ENCODE peak calls at places on chromosomes 3 and 15, in six cellular contexts. Y, Q, L, E, D and H are unnamed samples.

GRCh38 chr15:60326824-60327654 is 70.7 kb downstream of the ANXA2 start:
- DNase-seq in Q (peak; percentile 51), D (no peak), Y (no peak), L (no peak), E (peak; percentile 3), H (peak; percentile 29)

GRCh38 chr3:111727843-111728565 is 131.1 kb upstream of the PHLDB2 start:
- DNase-seq in Y (no peak), L (no peak), E (no peak), D (no peak), Q (no peak), H (no peak)

GRCh38 chr3:69770976-69771634 is 31.8 kb downstream of the MITF start:
- DNase-seq in Q (no peak), E (no peak), L (no peak), Y (no peak), D (no peak), H (no peak)

GRCh38 chr3:156509209-156510174 is 45.4 kb downstream of the SSR3 start:
- DNase-seq in E (no peak), Y (no peak), Q (peak; percentile 69), L (no peak), D (no peak), H (peak; percentile 62)

GRCh38 chr3:133578548-133579191 is 5.2 kb downstream of the CDV3 start:
- DNase-seq in Q (peak; percentile 23), E (no peak), Y (no peak), L (peak; percentile 32), D (no peak), H (peak; percentile 57)

GRCh38 chr15:48602358-48603122 is 43.0 kb downstream of the FBN1 start:
- DNase-seq in Q (no peak), L (no peak), E (no peak), Y (no peak), D (no peak), H (peak; percentile 19)

GRCh38 chr3:125437631-125438435 is 62.7 kb upstream of the ZNF148 start:
- DNase-seq in E (peak; percentile 43), L (peak; percentile 68), Q (peak; percentile 47), Y (peak; percentile 79), D (no peak), H (peak; percentile 66)

GRCh38 chr15:48536681-48537091 is 108.8 kb downstream of the FBN1 start:
- DNase-seq in D (no peak), Q (no peak), L (no peak), E (no peak), Y (no peak), H (no peak)

GRCh38 chr3:133868758-133869429 is 26.8 kb downstream of the RAB6B start:
- DNase-seq in E (no peak), D (no peak), Y (no peak), L (no peak), Q (no peak), H (no peak)

GRCh38 chr3:188194327-188194726 is 40.4 kb downstream of the LPP start:
- DNase-seq in Q (no peak), D (no peak), L (no peak), E (no peak), Y (no peak), H (no peak)

GRCh38 chr3:133396906-133397305 is 3.0 kb upstream of the BFSP2 start:
- DNase-seq in E (no peak), Y (no peak), L (no peak), D (no peak), Q (no peak), H (no peak)

GRCh38 chr15:57892181-57892580 is 173.3 kb downstream of the ALDH1A2 start:
- DNase-seq in Q (no peak), L (no peak), E (no peak), D (no peak), Y (no peak), H (no peak)

GRCh38 chr15:64245405-64245804 is 82.6 kb upstream of the PPIB start:
- DNase-seq in D (no peak), Y (no peak), E (no peak), Q (no peak), L (no peak), H (no peak)

GRCh38 chr15:47333758-47334157 is 383.5 kb upstream of the SEMA6D start:
- DNase-seq in E (no peak), Y (no peak), D (no peak), L (no peak), Q (no peak), H (peak; percentile 7)

GRCh38 chr3:17195856-17196604 is 311.3 kb downstream of the PLCL2 start:
- DNase-seq in Y (no peak), E (no peak), L (no peak), D (no peak), Q (peak; percentile 86), H (no peak)

GRCh38 chr15:69468241-69469121 is 15.9 kb downstream of the RPLP1 start:
- DNase-seq in Q (no peak), D (no peak), E (peak; percentile 82), Y (no peak), L (peak; percentile 49), H (peak; percentile 94)

GRCh38 chr15:37134699-37135131 is 34.4 kb upstream of the MEIS2 start:
- DNase-seq in Y (no peak), L (no peak), Q (peak; percentile 46), E (no peak), D (no peak), H (no peak)

GRCh38 chr15:31223478-31224350 is 102.9 kb upstream of the KLF13 start:
- DNase-seq in L (no peak), D (peak; percentile 89), E (no peak), Y (no peak), Q (no peak), H (peak; percentile 55)

GRCh38 chr3:69865920-69866679 is 126.8 kb downstream of the MITF start:
- DNase-seq in Y (no peak), D (peak; percentile 44), E (no peak), L (peak; percentile 61), Q (no peak), H (no peak)

GRCh38 chr3:125123906-125124305 is 68.1 kb upstream of the HEG1 start:
- DNase-seq in E (no peak), Q (no peak), D (peak; percentile 79), L (no peak), Y (no peak), H (no peak)

GRCh38 chr3:23002846-23003800 is 200.0 kb upstream of the UBE2E2 start:
- DNase-seq in D (no peak), E (no peak), Q (no peak), Y (no peak), L (no peak), H (peak; percentile 63)

GRCh38 chr3:14818804-14819500 is at the start of gene FGD5:
- DNase-seq in Y (no peak), E (no peak), L (no peak), Q (no peak), D (no peak), H (no peak)

DNA sequence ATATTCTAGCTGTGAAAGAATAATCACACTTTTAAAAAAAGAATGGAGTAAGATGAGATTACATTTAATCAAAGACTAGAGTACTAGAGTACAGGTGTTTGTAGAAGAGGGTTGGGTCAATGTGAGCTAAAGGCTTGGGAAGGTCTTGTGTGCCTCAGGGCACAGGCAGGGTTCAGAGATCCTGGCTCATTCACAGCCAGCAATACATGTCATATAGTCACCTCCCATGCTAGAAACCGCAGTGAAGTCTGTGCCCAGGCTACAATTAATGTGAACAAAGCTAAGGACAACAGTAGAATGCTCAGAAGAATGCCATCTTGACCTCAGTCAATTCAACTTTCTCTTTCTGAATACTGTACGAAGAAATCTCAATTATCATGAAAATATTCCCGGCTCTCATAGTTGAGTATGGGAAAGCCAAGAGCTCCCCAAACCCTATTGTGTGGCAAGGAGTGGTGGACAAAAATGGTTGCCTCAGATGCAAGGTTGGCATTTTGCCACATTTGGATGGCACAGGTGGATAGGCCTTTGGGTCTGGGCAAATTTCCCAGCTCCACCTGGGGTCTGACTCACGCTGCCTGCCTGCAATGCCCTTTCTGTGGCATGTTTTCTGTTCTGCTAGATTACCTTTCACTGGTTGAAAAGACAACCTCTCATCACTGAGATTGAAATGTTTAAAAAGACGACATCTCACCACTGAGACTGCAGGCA is 70.2 kb downstream of the NMD3 start:
- DNase-seq in Q (no peak), L (no peak), D (no peak), Y (no peak), E (no peak), H (no peak)
- H3K9me3 ChIP-seq in Q (no peaks in the 10 kb centered on the region), L (no peaks in the 10 kb centered on the region), D (no peaks in the 10 kb centered on the region), Y (peaks cover 11% of the 10 kb centered on the region), E (no peaks in the 10 kb centered on the region), H (no peaks in the 10 kb centered on the region)

DNA sequence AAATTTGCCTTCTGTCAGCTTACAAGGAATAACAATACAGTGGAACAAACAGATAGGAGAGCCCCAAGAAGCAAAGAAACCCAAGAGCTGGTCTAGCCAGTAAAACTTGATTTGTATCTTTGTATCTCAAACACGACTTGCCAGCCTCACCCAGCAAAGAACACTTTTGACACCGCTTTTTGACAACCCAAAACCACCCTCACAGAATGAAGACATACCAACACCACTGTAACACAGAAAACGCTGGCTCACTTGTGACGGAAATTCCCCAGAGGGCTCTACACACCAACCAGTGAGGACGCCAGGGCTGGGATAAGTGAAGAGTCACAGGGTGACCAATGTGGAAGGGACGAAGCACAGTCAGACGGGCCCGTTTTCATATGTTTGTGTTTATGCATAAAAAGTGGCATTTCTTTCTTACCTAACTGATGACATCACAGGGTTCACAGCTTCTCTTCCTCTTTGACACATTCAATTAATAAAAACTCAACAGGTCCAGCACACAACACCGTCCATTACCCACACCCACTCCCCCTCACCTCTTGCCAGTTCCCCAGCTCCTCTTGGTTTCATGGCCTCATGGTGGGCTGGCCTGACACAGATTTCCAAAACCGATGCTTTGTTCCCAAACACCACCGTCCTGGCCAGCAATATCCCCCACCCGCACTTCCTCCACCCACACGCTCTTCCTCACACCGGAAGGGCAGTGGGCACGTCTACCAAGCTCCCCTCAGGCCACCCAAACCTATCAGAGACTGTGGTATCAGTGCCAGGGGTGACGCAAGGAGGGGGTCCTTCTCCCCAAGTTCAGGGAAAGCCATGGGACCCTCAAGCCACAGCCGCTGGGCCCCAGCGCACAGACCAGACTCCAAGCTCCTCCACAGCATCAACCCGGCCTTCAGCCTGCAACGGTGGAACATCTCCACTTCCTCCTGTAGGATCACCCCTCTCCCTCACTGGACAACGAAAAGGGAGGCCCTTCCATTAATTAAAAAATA is 94.2 kb downstream of the ADAMTS17 start:
- DNase-seq in L (no peak), D (peak; percentile 58), Y (no peak), E (no peak), Q (no peak), H (no peak)
- H3K27ac ChIP-seq in L (no peak overlapping the region), D (no peak overlapping the region), Y (no peak overlapping the region), E (no peak overlapping the region), Q (no peak overlapping the region), H (no peak overlapping the region)

DNA sequence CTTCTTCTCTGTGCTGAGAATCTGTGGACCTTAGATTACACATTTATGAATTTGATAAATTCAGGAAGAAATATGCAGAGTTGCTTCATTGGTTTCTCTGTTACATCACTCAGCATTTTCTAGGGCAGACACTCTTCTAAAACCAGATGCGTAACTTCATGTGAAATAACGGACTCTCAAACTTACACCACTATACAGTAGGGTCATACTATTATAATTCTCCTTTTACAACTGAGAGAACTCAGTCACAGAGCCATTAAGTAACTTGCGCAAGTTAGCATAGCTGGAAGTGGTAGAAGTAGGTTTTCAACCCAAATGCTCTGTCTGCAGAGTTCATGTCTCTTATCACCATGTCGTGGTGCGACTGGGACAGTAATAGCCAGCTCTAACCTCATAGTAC is 5.7 kb downstream of the TMEM207 start:
- DNase-seq in Y (no peak), Q (no peak), D (no peak), L (no peak), E (no peak), H (no peak)
- H3K4me3 ChIP-seq in Y (no peak overlapping the region), Q (no peak overlapping the region), D (no peak overlapping the region), L (no peak overlapping the region), E (no peak overlapping the region), H (no peak overlapping the region)

DNA sequence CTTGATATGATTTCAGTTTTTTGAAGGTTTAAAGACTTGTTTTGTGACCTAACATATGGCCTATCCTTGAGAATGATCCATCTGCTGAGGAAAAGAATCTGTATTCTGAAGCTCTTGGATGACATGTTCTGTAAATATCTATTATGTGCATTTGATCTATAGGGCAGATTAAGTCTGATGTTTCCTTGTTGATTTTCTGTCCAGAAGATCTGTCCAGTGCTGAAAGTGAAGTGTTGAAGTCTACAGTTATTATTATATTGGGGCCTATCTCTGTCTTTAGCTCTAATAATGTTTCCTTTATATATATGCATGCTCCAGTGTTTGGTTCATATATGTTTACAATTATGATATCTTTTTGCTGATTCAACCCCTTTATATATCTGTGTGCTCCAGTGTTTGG is 362.8 kb downstream of the EPHA6 start:
- DNase-seq in D (no peak), E (no peak), Y (no peak), L (no peak), Q (no peak), H (no peak)
- H3K9me3 ChIP-seq in D (no peaks in the 10 kb centered on the region), E (no peaks in the 10 kb centered on the region), Y (peaks cover 71% of the 10 kb centered on the region), L (peaks cover 35% of the 10 kb centered on the region), Q (no peaks in the 10 kb centered on the region), H (no peaks in the 10 kb centered on the region)